ENCODE peak calls at places on chromosomes 16 and 17, in ten cellular contexts. X, T, R, D, C, U, O, E, G and W are unnamed samples.

GRCh38 chr17:50056961-50057330 is 1.0 kb downstream of the ITGA3 start:
- DNase-seq in R (peak; percentile 58), O (no peak), C (peak; percentile 68), D (no peak), U (peak; percentile 74), E (no peak), X (no peak), T (peak; percentile 64), G (no peak), W (no peak)

GRCh38 chr16:83363521-83363920 is 444.3 kb upstream of the HSBP1 start:
- DNase-seq in E (no peak), O (no peak), U (no peak), C (no peak), G (no peak), X (no peak), D (no peak), T (peak; percentile 7), R (no peak), W (no peak)

GRCh38 chr17:74354123-74354522 is 7.5 kb downstream of the BTBD17 start:
- DNase-seq in U (no peak), T (no peak), O (peak; percentile 54), D (peak; percentile 57), X (no peak), E (peak; percentile 57), G (no peak), C (peak; percentile 7), R (peak; percentile 75), W (peak; percentile 33)

GRCh38 chr16:49411121-49411970 is 37.7 kb downstream of the C16orf78 start:
- DNase-seq in U (no peak), T (no peak), E (no peak), D (no peak), G (no peak), R (no peak), X (no peak), C (no peak), O (no peak), W (no peak)

GRCh38 chr16:54912720-54913119 is 17.9 kb upstream of the IRX5 start:
- DNase-seq in U (no peak), R (no peak), G (no peak), T (no peak), O (no peak), X (no peak), D (no peak), C (no peak), E (no peak), W (no peak)

GRCh38 chr16:50208460-50208931 is 55.4 kb downstream of the TENT4B start:
- DNase-seq in R (no peak), X (no peak), T (peak; percentile 73), D (no peak), C (peak; percentile 65), G (no peak), U (no peak), E (no peak), O (no peak), W (no peak)

GRCh38 chr17:80527016-80527645 is 17.5 kb upstream of the RPTOR start:
- DNase-seq in T (peak; percentile 62), C (peak; percentile 69), G (no peak), U (no peak), O (no peak), E (no peak), X (no peak), R (no peak), D (no peak), W (no peak)

GRCh38 chr17:49351572-49352140 is 10.4 kb downstream of the ZNF652 start:
- DNase-seq in T (no peak), O (no peak), G (no peak), D (no peak), U (no peak), X (no peak), C (no peak), R (no peak), E (no peak), W (no peak)

GRCh38 chr17:57832711-57833596 is 16.9 kb downstream of the MRPS23 start:
- DNase-seq in C (peak; percentile 63), O (peak; percentile 55), T (peak; percentile 76), X (peak; percentile 52), U (no peak), D (peak; percentile 70), G (peak; percentile 82), E (peak; percentile 69), R (peak; percentile 88), W (peak; percentile 50)

GRCh38 chr16:379183-379960 is 2.4 kb downstream of the PGAP6 start:
- DNase-seq in X (peak; percentile 88), O (no peak), G (no peak), T (no peak), U (peak; percentile 92), R (peak; percentile 90), D (no peak), C (no peak), E (no peak), W (no peak)

GRCh38 chr16:51402785-51403184 is 251.7 kb upstream of the SALL1 start:
- DNase-seq in R (no peak), U (no peak), T (no peak), C (no peak), D (no peak), X (no peak), G (no peak), O (no peak), E (no peak), W (no peak)

GRCh38 chr17:16997514-16998429 is 25.9 kb upstream of the TNFRSF13B start:
- DNase-seq in E (no peak), U (peak; percentile 72), D (no peak), C (no peak), X (no peak), G (no peak), T (no peak), O (peak; percentile 65), R (no peak), W (no peak)

GRCh38 chr17:4631836-4632582 is 9.5 kb downstream of the ALOX15 start:
- DNase-seq in D (no peak), O (no peak), R (no peak), T (peak; percentile 47), C (peak; percentile 31), E (no peak), U (no peak), X (peak; percentile 30), G (no peak), W (no peak)

GRCh38 chr16:11914210-11914758 is 1.5 kb downstream of the GSPT1 start:
- DNase-seq in T (no peak), R (no peak), D (no peak), X (no peak), O (no peak), C (peak; percentile 5), E (no peak), G (no peak), U (no peak), W (no peak)

GRCh38 chr17:4006745-4007211 is 42.5 kb upstream of the ATP2A3 start:
- DNase-seq in G (no peak), X (no peak), E (no peak), D (no peak), R (peak; percentile 46), C (no peak), U (peak; percentile 42), O (no peak), T (no peak), W (no peak)

GRCh38 chr17:22270381-22270780 is 578.1 kb downstream of the KCNJ18 start:
- DNase-seq in E (no peak), T (no peak), R (no peak), X (no peak), O (no peak), D (no peak), U (no peak), G (no peak), C (no peak), W (no peak)
- H3K9me3 ChIP-seq in E (peaks cover 31% of the 10 kb centered on the region), T (peaks cover 43% of the 10 kb centered on the region), R (no peaks in the 10 kb centered on the region), X (peaks cover 67% of the 10 kb centered on the region), O (no peaks in the 10 kb centered on the region), D (no peaks in the 10 kb centered on the region), U (no peaks in the 10 kb centered on the region), G (no peaks in the 10 kb centered on the region), C (no peaks in the 10 kb centered on the region), W (peaks cover 4% of the 10 kb centered on the region)

GRCh38 chr16:35711958-35712357 is 2252.5 kb downstream of the TP53TG3F start:
- DNase-seq in R (no peak), X (no peak), C (no peak), E (no peak), U (no peak), T (no peak), O (no peak), G (no peak), D (no peak), W (no peak)

GRCh38 chr16:35713762-35714650 is 2254.6 kb downstream of the TP53TG3F start:
- DNase-seq in O (no peak), U (no peak), X (no peak), R (no peak), E (no peak), D (no peak), G (no peak), T (no peak), C (no peak), W (no peak)

GRCh38 chr16:35714665-35715064 is 2255.3 kb downstream of the TP53TG3F start:
- DNase-seq in G (no peak), T (no peak), C (no peak), D (no peak), X (no peak), E (no peak), O (no peak), R (no peak), U (no peak), W (no peak)

GRCh38 chr16:35706901-35707300 is 2247.5 kb downstream of the TP53TG3F start:
- DNase-seq in O (no peak), E (no peak), T (no peak), D (no peak), X (no peak), G (no peak), C (no peak), R (no peak), U (no peak), W (no peak)

GRCh38 chr16:35711435-35711834 is 2252.0 kb downstream of the TP53TG3F start:
- DNase-seq in D (no peak), T (no peak), G (no peak), X (no peak), O (no peak), U (no peak), E (no peak), C (no peak), R (no peak), W (no peak)
- H3K9me3 ChIP-seq in D (no peaks in the 10 kb centered on the region), T (peaks cover 7% of the 10 kb centered on the region), G (peaks cover 8% of the 10 kb centered on the region), X (peaks cover 72% of the 10 kb centered on the region), O (peaks cover 31% of the 10 kb centered on the region), U (peaks cover 3% of the 10 kb centered on the region), E (peaks cover 19% of the 10 kb centered on the region), C (no peaks in the 10 kb centered on the region), R (peaks cover 12% of the 10 kb centered on the region), W (no peaks in the 10 kb centered on the region)

DNA sequence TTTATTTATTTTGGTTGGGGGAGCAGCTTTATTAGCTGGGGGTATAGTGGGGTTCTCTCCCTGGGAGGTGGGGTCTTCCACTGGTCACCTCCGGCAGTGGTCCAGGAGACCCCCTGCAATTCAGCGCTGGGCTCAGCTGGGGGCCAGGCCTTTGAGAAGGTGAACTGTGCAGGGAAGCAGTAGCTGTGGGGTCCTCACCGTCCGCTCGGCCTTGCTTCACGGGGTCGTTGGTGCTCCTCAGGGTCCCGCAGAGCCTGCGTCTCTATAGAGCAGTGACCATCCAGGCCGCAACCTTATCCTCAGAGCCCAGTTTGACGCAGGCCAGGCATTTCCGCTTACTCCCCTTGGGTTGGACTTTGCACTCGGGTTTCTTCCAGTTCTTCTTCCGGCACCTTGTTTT is 1954.7 kb downstream of the TP53TG3F start:
- DNase-seq in D (no peak), E (no peak), R (no peak), G (no peak), T (no peak), U (no peak), X (no peak), C (no peak), O (no peak), W (no peak)
- H3K9me3 ChIP-seq in D (no peaks in the 10 kb centered on the region), E (peaks cover 11% of the 10 kb centered on the region), R (no peaks in the 10 kb centered on the region), G (no peaks in the 10 kb centered on the region), T (peaks cover 4% of the 10 kb centered on the region), U (peaks cover 8% of the 10 kb centered on the region), X (peaks cover 9% of the 10 kb centered on the region), C (no peaks in the 10 kb centered on the region), O (no peaks in the 10 kb centered on the region), W (no peaks in the 10 kb centered on the region)

GRCh38 chr16:31893824-31894223 is 20.2 kb downstream of the ZNF267 start:
- DNase-seq in T (no peak), D (no peak), R (no peak), O (no peak), U (no peak), G (no peak), X (no peak), C (no peak), E (no peak), W (no peak)
- H3K9me3 ChIP-seq in T (peaks cover 22% of the 10 kb centered on the region), D (peaks cover 7% of the 10 kb centered on the region), R (peaks cover 40% of the 10 kb centered on the region), O (peaks cover 34% of the 10 kb centered on the region), U (peaks cover 4% of the 10 kb centered on the region), G (peaks cover 22% of the 10 kb centered on the region), X (peaks cover 45% of the 10 kb centered on the region), C (no peaks in the 10 kb centered on the region), E (peaks cover 12% of the 10 kb centered on the region), W (peaks cover 29% of the 10 kb centered on the region)